ENCODE peak calls at places on chromosomes 7 and 10, in six cellular contexts. One of them, this sample, is unnamed.
A peak's percentile ranks its signal among the peaks of the same experiment; 100 is the strongest.

GRCh38 chr7:124856299-124856888 is 73.2 kb downstream of the POT1 start:
- DNase-seq in EL: peak; percentile 42
- DNase-seq in fibroblast of lung: peak; percentile 61
- DNase-seq in NCI-H1092: no peak
- DNase-seq in heart right ventricle: no peak
- DNase-seq in colonic mucosa: no peak
- DNase-seq in this sample: peak; percentile 52

GRCh38 chr7:46834921-46835320 is 747.0 kb downstream of the TNS3 start:
- DNase-seq in EL: no peak
- DNase-seq in fibroblast of lung: no peak
- DNase-seq in NCI-H1092: no peak
- DNase-seq in colonic mucosa: no peak
- DNase-seq in heart right ventricle: no peak
- DNase-seq in this sample: no peak

GRCh38 chr7:291302-292092 is 1.5 kb downstream of the FOXL3 start:
- DNase-seq in fibroblast of lung: no peak
- DNase-seq in EL: no peak
- DNase-seq in colonic mucosa: no peak
- DNase-seq in NCI-H1092: no peak
- DNase-seq in heart right ventricle: no peak
- DNase-seq in this sample: no peak

GRCh38 chr7:33039257-33039904 is 23.2 kb downstream of the NT5C3A start:
- DNase-seq in heart right ventricle: no peak
- DNase-seq in colonic mucosa: no peak
- DNase-seq in EL: peak; percentile 42
- DNase-seq in NCI-H1092: no peak
- DNase-seq in fibroblast of lung: peak; percentile 49
- DNase-seq in this sample: peak; percentile 33

GRCh38 chr7:95922191-95922590 is 149.8 kb downstream of the DYNC1I1 start:
- DNase-seq in fibroblast of lung: no peak
- DNase-seq in NCI-H1092: no peak
- DNase-seq in colonic mucosa: no peak
- DNase-seq in EL: no peak
- DNase-seq in heart right ventricle: no peak
- DNase-seq in this sample: no peak

GRCh38 chr10:7409732-7410168 is 1.1 kb downstream of the SFMBT2 start:
- DNase-seq in heart right ventricle: no peak
- DNase-seq in fibroblast of lung: peak; percentile 47
- DNase-seq in colonic mucosa: peak; percentile 20
- DNase-seq in NCI-H1092: no peak
- DNase-seq in EL: no peak
- DNase-seq in this sample: no peak

GRCh38 chr7:15489383-15489782 is 72.4 kb downstream of the AGMO start:
- DNase-seq in NCI-H1092: no peak
- DNase-seq in colonic mucosa: no peak
- DNase-seq in fibroblast of lung: no peak
- DNase-seq in heart right ventricle: no peak
- DNase-seq in EL: no peak
- DNase-seq in this sample: no peak

GRCh38 chr10:45005284-45005683 is 4.6 kb downstream of the ZNF22 start:
- DNase-seq in NCI-H1092: no peak
- DNase-seq in EL: no peak
- DNase-seq in fibroblast of lung: no peak
- DNase-seq in colonic mucosa: no peak
- DNase-seq in heart right ventricle: no peak
- DNase-seq in this sample: no peak

GRCh38 chr7:129466796-129467195 is 32.6 kb downstream of the STRIP2 start:
- DNase-seq in colonic mucosa: no peak
- DNase-seq in fibroblast of lung: no peak
- DNase-seq in NCI-H1092: no peak
- DNase-seq in heart right ventricle: no peak
- DNase-seq in EL: no peak
- DNase-seq in this sample: no peak

GRCh38 chr10:786666-787512 is 97.4 kb upstream of the DIP2C start:
- DNase-seq in fibroblast of lung: no peak
- DNase-seq in heart right ventricle: no peak
- DNase-seq in EL: no peak
- DNase-seq in colonic mucosa: peak; percentile 15
- DNase-seq in NCI-H1092: no peak
- DNase-seq in this sample: no peak

GRCh38 chr7:99090811-99091582 is 52.9 kb downstream of the SMURF1 start:
- DNase-seq in NCI-H1092: no peak
- DNase-seq in EL: no peak
- DNase-seq in fibroblast of lung: peak; percentile 40
- DNase-seq in colonic mucosa: no peak
- DNase-seq in heart right ventricle: no peak
- DNase-seq in this sample: no peak

GRCh38 chr10:13529714-13529973 is 830 bp upstream of the BEND7 start:
- DNase-seq in colonic mucosa: no peak
- DNase-seq in EL: no peak
- DNase-seq in NCI-H1092: no peak
- DNase-seq in fibroblast of lung: no peak
- DNase-seq in heart right ventricle: no peak
- DNase-seq in this sample: no peak

GRCh38 chr7:45455662-45456061 is 118.5 kb upstream of the ADCY1 start:
- DNase-seq in EL: no peak
- DNase-seq in fibroblast of lung: no peak
- DNase-seq in heart right ventricle: no peak
- DNase-seq in colonic mucosa: no peak
- DNase-seq in NCI-H1092: no peak
- DNase-seq in this sample: no peak

GRCh38 chr10:78319371-78319770 is 285.7 kb downstream of the RPS24 start:
- DNase-seq in EL: no peak
- DNase-seq in NCI-H1092: no peak
- DNase-seq in colonic mucosa: no peak
- DNase-seq in heart right ventricle: no peak
- DNase-seq in fibroblast of lung: no peak
- DNase-seq in this sample: no peak

GRCh38 chr7:118420888-118421287 is 196.4 kb downstream of the ANKRD7 start:
- DNase-seq in heart right ventricle: no peak
- DNase-seq in NCI-H1092: no peak
- DNase-seq in fibroblast of lung: no peak
- DNase-seq in EL: no peak
- DNase-seq in colonic mucosa: no peak
- DNase-seq in this sample: no peak

GRCh38 chr10:63573068-63573697 is 52.0 kb downstream of the REEP3 start:
- DNase-seq in EL: peak; percentile 4
- DNase-seq in heart right ventricle: no peak
- DNase-seq in fibroblast of lung: peak; percentile 93
- DNase-seq in NCI-H1092: peak; percentile 13
- DNase-seq in colonic mucosa: no peak
- DNase-seq in this sample: peak; percentile 76

GRCh38 chr7:150396426-150397375 is 17.6 kb downstream of the ZNF775 start:
- DNase-seq in colonic mucosa: no peak
- DNase-seq in heart right ventricle: no peak
- DNase-seq in EL: no peak
- DNase-seq in NCI-H1092: no peak
- DNase-seq in fibroblast of lung: no peak
- DNase-seq in this sample: no peak

GRCh38 chr10:115761166-115761565 is 511.8 kb downstream of the GFRA1 start:
- DNase-seq in fibroblast of lung: no peak
- DNase-seq in NCI-H1092: no peak
- DNase-seq in colonic mucosa: no peak
- DNase-seq in EL: no peak
- DNase-seq in heart right ventricle: no peak
- DNase-seq in this sample: no peak

GRCh38 chr7:48171190-48171589 is at the start of gene ABCA13:
- DNase-seq in fibroblast of lung: peak; percentile 5
- DNase-seq in colonic mucosa: no peak
- DNase-seq in EL: no peak
- DNase-seq in heart right ventricle: no peak
- DNase-seq in NCI-H1092: no peak
- DNase-seq in this sample: peak; percentile 27

GRCh38 chr10:48551796-48552591 is 52.9 kb downstream of the ARHGAP22 start:
- DNase-seq in NCI-H1092: peak; percentile 27
- DNase-seq in heart right ventricle: peak; percentile 31
- DNase-seq in fibroblast of lung: peak; percentile 74
- DNase-seq in colonic mucosa: no peak
- DNase-seq in EL: peak; percentile 54
- DNase-seq in this sample: peak; percentile 48

GRCh38 chr10:132059760-132060508 is 5.8 kb upstream of the JAKMIP3 start:
- DNase-seq in heart right ventricle: no peak
- DNase-seq in colonic mucosa: no peak
- DNase-seq in EL: no peak
- DNase-seq in fibroblast of lung: no peak
- DNase-seq in NCI-H1092: no peak
- DNase-seq in this sample: no peak

GRCh38 chr7:17854297-17855047 is 85.8 kb downstream of the SNX13 start:
- DNase-seq in colonic mucosa: no peak
- DNase-seq in EL: no peak
- DNase-seq in heart right ventricle: no peak
- DNase-seq in fibroblast of lung: no peak
- DNase-seq in NCI-H1092: no peak
- DNase-seq in this sample: peak; percentile 25

GRCh38 chr7:109821156-109821555 is 1251.5 kb downstream of the DNAJB9 start:
- DNase-seq in EL: peak; percentile 65
- DNase-seq in heart right ventricle: no peak
- DNase-seq in fibroblast of lung: no peak
- DNase-seq in NCI-H1092: no peak
- DNase-seq in colonic mucosa: no peak
- DNase-seq in this sample: no peak

This sample was measured in iris pigment epithelial cell.